ENCODE peak calls at places on chromosomes 7 and 10, in nine cellular contexts. B is chondrocyte; U is stimulated activated CD8-positive, alpha-beta memory T cell treated with anti-CD3 and anti-CD28 coated beads, Interleukin-15, amount 100 ng/mL, for 4 hours; H is neural crest cell; Y is kidney; T is DMS79; P is epithelial cell of esophagus; O is upper lobe of right lung; D is activated T-helper 9 cell treated with anti-CD3 and anti-CD28 coated beads, Interleukin-2, amount 50 U/mL, for 16 hours. A is an unnamed sample.

GRCh38 chr7:83677180-83677866 is 28.4 kb upstream of the SEMA3E start:
- DNase-seq in U (no peak), P (peak), T (no peak), Y (peak), O (no peak), D (no peak), B (no peak), H (no peak), A (no peak)

GRCh38 chr10:78173360-78174020 is 139.8 kb downstream of the RPS24 start:
- DNase-seq in U (no peak), D (no peak), H (no peak), O (peak), B (no peak), Y (no peak), T (peak), P (peak), A (no peak)

GRCh38 chr10:11959966-11960365 is 82.6 kb downstream of the UPF2 start:
- DNase-seq in B (no peak), T (no peak), Y (no peak), D (no peak), U (no peak), H (no peak), O (no peak), P (no peak), A (no peak)

GRCh38 chr7:85172530-85172941 is 14.3 kb downstream of the SEMA3D start:
- DNase-seq in P (peak), D (no peak), O (no peak), T (no peak), B (no peak), H (no peak), Y (no peak), U (no peak), A (peak)

GRCh38 chr10:18216482-18216881 is 76.3 kb downstream of the CACNB2 start:
- DNase-seq in T (no peak), B (no peak), Y (no peak), P (peak), H (no peak), U (no peak), O (no peak), D (no peak), A (no peak)

GRCh38 chr7:108001759-108002725 is 919 bp downstream of the LAMB1 start:
- DNase-seq in U (no peak), P (no peak), B (no peak), D (no peak), O (no peak), Y (peak), H (peak), T (no peak), A (no peak)

GRCh38 chr7:47379629-47380324 is 202.1 kb downstream of the TNS3 start:
- DNase-seq in D (no peak), B (no peak), P (peak), Y (peak), O (peak), H (peak), U (no peak), T (no peak), A (no peak)

GRCh38 chr10:110138197-110138812 is 69.1 kb upstream of the MXI1 start:
- DNase-seq in U (no peak), H (no peak), P (peak), D (no peak), O (no peak), B (no peak), Y (no peak), T (no peak), A (no peak)

GRCh38 chr7:23117841-23118240 is 12.3 kb downstream of the KLHL7 start:
- DNase-seq in U (no peak), T (no peak), Y (no peak), D (no peak), B (no peak), O (no peak), P (peak), H (no peak), A (no peak)

GRCh38 chr10:92880233-92880861 is 32.0 kb downstream of the EXOC6 start:
- DNase-seq in U (no peak), B (no peak), T (no peak), H (no peak), O (no peak), P (peak), D (no peak), Y (no peak), A (no peak)

GRCh38 chr10:132487241-132488135 is 50.1 kb upstream of the INPP5A start:
- DNase-seq in P (no peak), T (no peak), U (no peak), B (peak), Y (peak), O (peak), D (no peak), H (no peak), A (no peak)

GRCh38 chr7:110786576-110786975 is 304.4 kb upstream of the LRRN3 start:
- DNase-seq in B (no peak), D (no peak), P (no peak), U (no peak), O (no peak), H (no peak), Y (no peak), T (no peak), A (no peak)

GRCh38 chr10:124339951-124340760 is 78.6 kb downstream of the OAT start:
- DNase-seq in O (no peak), H (no peak), D (no peak), U (no peak), P (peak), Y (peak), B (no peak), T (no peak), A (peak)

GRCh38 chr10:86180861-86181260 is 185.7 kb downstream of the GRID1 start:
- DNase-seq in T (no peak), U (no peak), D (no peak), P (no peak), Y (no peak), H (no peak), O (peak), B (peak), A (no peak)

GRCh38 chr7:148621563-148621962 is 31.0 kb downstream of the C7orf33 start:
- DNase-seq in H (no peak), B (no peak), Y (no peak), U (no peak), O (no peak), T (no peak), P (no peak), D (no peak), A (no peak)

GRCh38 chr10:35735412-35735811 is 93.3 kb upstream of the FZD8 start:
- DNase-seq in T (no peak), B (no peak), D (no peak), P (peak), U (no peak), H (no peak), O (no peak), Y (no peak), A (no peak)

A was measured in ascending aorta.